ENCODE peak calls at places on chromosomes 4 and X, in five cellular contexts. V, J, Q, G and M are unnamed samples.
A peak's percentile ranks its signal among the peaks of the same experiment; 100 is the strongest.

GRCh38 chr4:89364559-89364958 is 57.0 kb upstream of the GPRIN3 start:
- DNase-seq in Q (no peak), G (no peak), V (no peak), J (no peak), M (peak; percentile 26)

GRCh38 chrX:139640259-139640658 is 67.7 kb downstream of the MCF2 start:
- DNase-seq in V (no peak), J (no peak), Q (no peak), G (no peak), M (no peak)

GRCh38 chr4:140255467-140255866 is 101.5 kb upstream of the MAML3 start:
- DNase-seq in V (no peak), J (no peak), Q (no peak), G (no peak), M (no peak)

GRCh38 chr4:52657317-52657629 is 1.8 kb downstream of the USP46 start:
- DNase-seq in Q (no peak), G (no peak), V (no peak), J (no peak), M (no peak)

GRCh38 chr4:170017252-170017651 is 8.9 kb downstream of the MFAP3L start:
- DNase-seq in V (no peak), G (no peak), J (no peak), Q (no peak), M (no peak)

GRCh38 chr4:128528793-128529553 is 241.4 kb upstream of the PGRMC2 start:
- DNase-seq in J (no peak), G (no peak), V (no peak), Q (no peak), M (peak; percentile 48)

GRCh38 chrX:76971393-76972376 is 475.5 kb upstream of the FGF16 start:
- DNase-seq in V (no peak), G (no peak), J (no peak), Q (no peak), M (no peak)

GRCh38 chr4:173498771-173499170 is 31.3 kb downstream of the HAND2 start:
- DNase-seq in V (no peak), Q (no peak), J (no peak), G (no peak), M (no peak)

GRCh38 chrX:14027031-14027430 is 2.7 kb downstream of the GEMIN8 start:
- DNase-seq in J (peak; percentile 44), Q (no peak), G (no peak), V (no peak), M (no peak)

GRCh38 chr4:159382875-159383568 is 280.1 kb downstream of the RAPGEF2 start:
- DNase-seq in J (no peak), Q (no peak), V (no peak), G (no peak), M (no peak)

GRCh38 chrX:137428251-137428661 is 137.7 kb upstream of the ZIC3 start:
- DNase-seq in G (no peak), J (no peak), V (no peak), Q (no peak), M (no peak)
- H3K4me3 ChIP-seq in G (peak overlapping the region; percentile 44), J (peak overlapping the region; percentile 20), V (no peak overlapping the region), Q (peak overlapping the region; percentile 46), M (no peak overlapping the region)

GRCh38 chr4:5870220-5870619 is 22.7 kb downstream of the CRMP1 start:
- DNase-seq in Q (no peak), G (no peak), V (no peak), J (peak; percentile 19), M (no peak)

GRCh38 chr4:5870701-5871100 is 22.2 kb downstream of the CRMP1 start:
- DNase-seq in G (no peak), V (no peak), Q (no peak), J (peak; percentile 19), M (no peak)

GRCh38 chr4:5863461-5864113 is 29.3 kb downstream of the CRMP1 start:
- DNase-seq in G (no peak), V (no peak), J (no peak), Q (no peak), M (peak; percentile 84)

GRCh38 chr4:5865896-5866599 is 26.8 kb downstream of the CRMP1 start:
- DNase-seq in G (no peak), V (no peak), J (no peak), Q (no peak), M (no peak)

GRCh38 chr4:5866841-5867782 is 25.8 kb downstream of the CRMP1 start:
- DNase-seq in V (no peak), Q (no peak), G (no peak), J (no peak), M (no peak)
- H3K4me1 ChIP-seq in V (peaks cover 20% of the 10 kb centered on the region), Q (no peaks in the 10 kb centered on the region), G (peaks cover 3% of the 10 kb centered on the region), J (no peaks in the 10 kb centered on the region), M (peaks cover 24% of the 10 kb centered on the region)

GRCh38 chr4:147740176-147740575 is 8.3 kb downstream of the ARHGAP10 start:
- DNase-seq in Q (no peak), V (no peak), J (no peak), G (no peak), M (no peak)

GRCh38 chr4:147737623-147738022 is 5.7 kb downstream of the ARHGAP10 start:
- DNase-seq in J (no peak), Q (no peak), G (no peak), V (no peak), M (no peak)

GRCh38 chr4:147739239-147739823 is 7.4 kb downstream of the ARHGAP10 start:
- DNase-seq in Q (no peak), V (no peak), G (no peak), J (no peak), M (no peak)

GRCh38 chr4:147736458-147736857 is 4.6 kb downstream of the ARHGAP10 start:
- DNase-seq in V (no peak), Q (no peak), G (no peak), J (no peak), M (no peak)

DNA sequence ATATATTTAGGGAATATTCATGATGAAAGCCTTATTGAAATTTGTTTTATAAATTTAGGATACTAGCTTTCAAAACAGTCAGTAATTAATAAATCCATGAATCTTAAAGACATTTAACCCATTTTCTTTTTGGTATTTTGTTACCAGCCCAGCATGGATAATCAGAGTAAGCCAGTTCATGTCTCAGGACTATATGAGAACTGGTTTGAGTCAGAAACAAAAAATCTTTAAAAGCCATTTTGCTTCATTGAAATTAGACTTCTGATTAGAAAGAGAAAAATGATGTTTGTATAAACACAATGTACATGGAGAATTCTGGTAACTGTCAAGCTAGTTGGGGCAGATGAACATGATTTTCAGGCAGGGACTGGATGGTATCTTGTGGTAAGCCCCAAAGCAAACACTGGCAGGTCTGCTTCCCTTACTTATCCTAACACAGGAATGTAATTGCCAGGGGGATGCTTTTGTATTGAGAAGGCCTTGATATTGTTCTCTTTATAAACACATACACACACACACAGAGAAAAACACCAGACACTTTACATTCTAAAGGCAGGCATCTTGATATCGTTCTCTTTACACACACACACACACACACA is 9.4 kb downstream of the ARHGAP10 start:
- DNase-seq in J (no peak), V (no peak), G (no peak), Q (no peak), M (no peak)
- H3K27ac ChIP-seq in J (no peak overlapping the region), V (no peak overlapping the region), G (no peak overlapping the region), Q (no peak overlapping the region), M (peak overlapping the region; percentile 32)

GRCh38 chr4:142435599-142436235 is 410.4 kb downstream of the INPP4B start:
- DNase-seq in G (no peak), V (no peak), J (peak; percentile 12), Q (no peak), M (peak; percentile 94)
- H3K4me3 ChIP-seq in G (no peak overlapping the region), V (no peak overlapping the region), J (no peak overlapping the region), Q (no peak overlapping the region), M (peak overlapping the region; percentile 6)

GRCh38 chr4:68347845-68348244 is 2.0 kb downstream of the YTHDC1 start:
- DNase-seq in Q (no peak), G (no peak), J (no peak), V (no peak), M (no peak)

GRCh38 chr4:68342139-68342538 is 7.8 kb downstream of the YTHDC1 start:
- DNase-seq in G (no peak), J (no peak), V (no peak), Q (no peak), M (no peak)

GRCh38 chr4:68346461-68346860 is 3.4 kb downstream of the YTHDC1 start:
- DNase-seq in G (no peak), V (no peak), J (no peak), Q (no peak), M (no peak)

GRCh38 chr4:68344785-68345184 is 5.1 kb downstream of the YTHDC1 start:
- DNase-seq in J (no peak), G (no peak), V (no peak), Q (no peak), M (no peak)

GRCh38 chr4:68344049-68344448 is 5.8 kb downstream of the YTHDC1 start:
- DNase-seq in Q (no peak), G (no peak), J (no peak), V (no peak), M (no peak)
- H3K4me1 ChIP-seq in Q (peaks cover 88% of the 10 kb centered on the region), G (peaks cover 28% of the 10 kb centered on the region), J (peaks cover 78% of the 10 kb centered on the region), V (peaks cover 90% of the 10 kb centered on the region), M (peaks cover 10% of the 10 kb centered on the region)